ENCODE peak calls at places on chromosomes 5 and 9, in eight cellular contexts. H is breast epithelium, X is BE2C, M is Panc1, Q is thoracic aorta, B is left ventricle myocardium inferior, I is AG09309, P is HFF-Myc. T is an unnamed sample.

GRCh38 chr9:117205806-117206205 is 209.1 kb downstream of the ASTN2 start:
- DNase-seq in H (no peak), M (no peak), X (no peak), Q (no peak), P (no peak), I (no peak), B (no peak), T (no peak)

GRCh38 chr9:92138157-92138959 is 23.1 kb upstream of the SPTLC1 start:
- DNase-seq in P (no peak), Q (no peak), B (peak), H (no peak), I (no peak), X (peak), M (no peak), T (no peak)

GRCh38 chr5:53080271-53080670 is 29.3 kb downstream of the MOCS2 start:
- DNase-seq in I (no peak), Q (no peak), P (no peak), H (no peak), M (no peak), X (no peak), B (no peak), T (no peak)

GRCh38 chr5:95564450-95564849 is 9.5 kb downstream of the ARSK start:
- DNase-seq in P (no peak), H (no peak), M (no peak), I (no peak), Q (no peak), X (no peak), B (no peak), T (no peak)

GRCh38 chr5:82748688-82749091 is 328.5 kb downstream of the TMEM167A start:
- DNase-seq in M (no peak), H (no peak), X (no peak), P (no peak), B (no peak), I (no peak), Q (no peak), T (no peak)

GRCh38 chr5:56244676-56245075 is 11.5 kb upstream of the ANKRD55 start:
- DNase-seq in I (no peak), X (no peak), P (no peak), B (no peak), M (no peak), Q (no peak), H (no peak), T (no peak)

GRCh38 chr9:106775960-106776359 is 87.0 kb upstream of the ZNF462 start:
- DNase-seq in X (no peak), I (no peak), H (no peak), M (no peak), B (no peak), P (no peak), Q (no peak), T (no peak)

GRCh38 chr9:31243386-31243785 is 1141.1 kb upstream of the ACO1 start:
- DNase-seq in B (no peak), H (no peak), X (no peak), Q (no peak), I (no peak), M (no peak), P (no peak), T (no peak)

GRCh38 chr9:90447773-90448172 is 194.9 kb downstream of the DIRAS2 start:
- DNase-seq in I (no peak), M (no peak), Q (no peak), X (no peak), B (no peak), H (no peak), P (no peak), T (no peak)

GRCh38 chr5:112583166-112583565 is 154.5 kb upstream of the APC start:
- DNase-seq in M (no peak), H (no peak), B (no peak), X (no peak), P (no peak), Q (no peak), I (no peak), T (no peak)

GRCh38 chr9:129932303-129933151 is 97.3 kb downstream of the USP20 start:
- DNase-seq in X (no peak), P (no peak), H (no peak), Q (no peak), B (no peak), I (no peak), M (no peak), T (no peak)

GRCh38 chr5:55226027-55226933 is 835 bp downstream of the MCIDAS start:
- DNase-seq in Q (no peak), I (no peak), B (no peak), M (no peak), P (no peak), H (no peak), X (peak), T (peak)

GRCh38 chr5:53782620-53783019 is 222.2 kb downstream of the NDUFS4 start:
- DNase-seq in M (no peak), H (no peak), I (no peak), P (no peak), B (no peak), X (no peak), Q (no peak), T (no peak)

GRCh38 chr9:133763272-133764183 is 25.4 kb upstream of the SARDH start:
- DNase-seq in H (peak), Q (no peak), P (no peak), I (peak), M (no peak), X (peak), B (no peak), T (peak)

GRCh38 chr5:79560774-79561524 is 47.0 kb upstream of the HOMER1 start:
- DNase-seq in B (no peak), P (no peak), H (no peak), Q (no peak), M (no peak), I (no peak), X (no peak), T (no peak)

GRCh38 chr9:37302277-37302676 is 120.2 kb upstream of the GRHPR start:
- DNase-seq in H (no peak), P (no peak), M (no peak), X (no peak), Q (no peak), B (no peak), I (no peak), T (no peak)

GRCh38 chr9:116868212-116868611 is 181.1 kb downstream of the TRIM32 start:
- DNase-seq in P (no peak), Q (no peak), B (no peak), I (no peak), M (no peak), X (no peak), H (no peak), T (no peak)

GRCh38 chr5:148312159-148312558 is at the start of gene SPINK7:
- DNase-seq in B (no peak), Q (no peak), P (no peak), H (no peak), X (no peak), I (no peak), M (no peak), T (no peak)

GRCh38 chr5:172768573-172769323 is 2.2 kb downstream of the DUSP1 start:
- DNase-seq in H (no peak), I (no peak), M (peak), B (no peak), P (no peak), Q (no peak), X (no peak), T (no peak)

GRCh38 chr9:1922026-1922425 is 93.1 kb upstream of the SMARCA2 start:
- DNase-seq in Q (no peak), M (no peak), P (no peak), I (no peak), H (no peak), X (no peak), B (no peak), T (no peak)

GRCh38 chr5:124670672-124671592 is 75.5 kb downstream of the ZNF608 start:
- DNase-seq in H (no peak), Q (no peak), B (no peak), P (no peak), X (no peak), M (no peak), I (no peak), T (no peak)

GRCh38 chr9:121674952-121675351 is 23.5 kb downstream of the DAB2IP start:
- DNase-seq in X (no peak), Q (no peak), I (no peak), M (no peak), P (no peak), B (no peak), H (no peak), T (no peak)

GRCh38 chr5:77632526-77633268 is 5.8 kb downstream of the OTP start:
- DNase-seq in H (no peak), I (no peak), B (no peak), M (no peak), P (no peak), X (no peak), Q (no peak), T (no peak)

GRCh38 chr5:176832162-176832561 is 21.8 kb downstream of the UNC5A start:
- DNase-seq in I (no peak), H (no peak), M (no peak), Q (no peak), X (no peak), B (no peak), P (no peak), T (no peak)

GRCh38 chr5:176836811-176837706 is 26.7 kb downstream of the UNC5A start:
- DNase-seq in H (no peak), X (peak), P (no peak), Q (no peak), B (no peak), I (no peak), M (no peak), T (no peak)

GRCh38 chr5:176833286-176833685 is 22.9 kb downstream of the UNC5A start:
- DNase-seq in M (no peak), H (no peak), I (no peak), B (no peak), P (no peak), X (no peak), Q (no peak), T (no peak)

GRCh38 chr5:176835918-176836317 is 25.6 kb downstream of the UNC5A start:
- DNase-seq in P (no peak), B (no peak), H (no peak), M (no peak), X (no peak), I (no peak), Q (no peak), T (no peak)

GRCh38 chr5:176837707-176838115 is 27.4 kb downstream of the UNC5A start:
- DNase-seq in B (peak), I (peak), P (peak), H (peak), X (no peak), Q (peak), M (no peak), T (peak)
- TF ChIP-seq CTCF in B (no peak), I (no peak), P (no peak), H (no peak), X (no peak), Q (no peak), M (no peak), T (no peak)

GRCh38 chr9:131629827-131630205 is 84.5 kb downstream of the PRRT1B start:
- DNase-seq in M (no peak), I (no peak), Q (no peak), B (no peak), X (no peak), P (no peak), H (no peak), T (no peak)
- H3K4me3 ChIP-seq in M (no peak), I (no peak), Q (no peak), B (no peak), X (no peak), P (no peak), H (no peak), T (no peak)

GRCh38 chr5:139402561-139403158 is 1.2 kb downstream of the SPATA24 start:
- DNase-seq in Q (no peak), M (no peak), P (no peak), H (no peak), I (no peak), X (peak), B (no peak), T (no peak)
- TF ChIP-seq CTCF in Q (no peak), M (peak), P (peak), H (no peak), I (peak), X (peak), B (peak), T (peak)

GRCh38 chr5:17225551-17225950 is 8.1 kb downstream of the BASP1 start:
- DNase-seq in M (no peak), X (no peak), B (no peak), Q (no peak), H (no peak), I (no peak), P (no peak), T (no peak)

GRCh38 chr5:17224858-17225436 is 7.5 kb downstream of the BASP1 start:
- DNase-seq in Q (no peak), H (no peak), P (no peak), X (no peak), B (no peak), I (no peak), M (no peak), T (no peak)

GRCh38 chr5:17222679-17223078 is 5.2 kb downstream of the BASP1 start:
- DNase-seq in Q (no peak), I (no peak), P (no peak), M (no peak), H (no peak), X (no peak), B (no peak), T (no peak)

GRCh38 chr5:17221843-17222614 is 4.6 kb downstream of the BASP1 start:
- DNase-seq in Q (no peak), X (no peak), B (no peak), M (no peak), I (no peak), H (no peak), P (no peak), T (no peak)

GRCh38 chr5:17223375-17224185 is 6.1 kb downstream of the BASP1 start:
- DNase-seq in I (no peak), X (no peak), B (no peak), P (no peak), M (no peak), Q (no peak), H (no peak), T (no peak)
- H3K4me3 ChIP-seq in I (no peak), X (no peak), B (no peak), P (no peak), M (no peak), Q (no peak), H (no peak), T (no peak)

GRCh38 chr5:20323323-20323722 is 335.3 kb upstream of the CDH18 start:
- DNase-seq in M (no peak), Q (no peak), B (no peak), H (no peak), P (no peak), I (no peak), X (no peak), T (no peak)
- TF ChIP-seq CTCF in M (no peak), Q (no peak), B (no peak), H (no peak), P (no peak), I (no peak), X (no peak), T (no peak)

GRCh38 chr9:84668204-84669007 is 1.1 kb upstream of the NTRK2 start:
- DNase-seq in X (peak), B (peak), P (peak), Q (no peak), I (no peak), M (no peak), H (peak), T (no peak)

GRCh38 chr9:84670106-84670800 is 724 bp downstream of the NTRK2 start:
- DNase-seq in H (no peak), I (no peak), X (no peak), M (no peak), P (no peak), B (peak), Q (no peak), T (no peak)

GRCh38 chr9:84669293-84670105 is at the start of gene NTRK2:
- DNase-seq in I (no peak), H (no peak), P (no peak), M (no peak), B (peak), Q (no peak), X (no peak), T (no peak)

GRCh38 chr9:84669008-84669292 is 579 bp upstream of the NTRK2 start:
- DNase-seq in Q (no peak), M (no peak), H (no peak), B (no peak), X (no peak), I (no peak), P (no peak), T (no peak)

GRCh38 chr9:84667571-84668203 is 1.8 kb upstream of the NTRK2 start:
- DNase-seq in B (peak), I (no peak), H (no peak), M (no peak), P (no peak), X (no peak), Q (no peak), T (no peak)
- H3K4me3 ChIP-seq in B (peak), I (no peak), H (peak), M (peak), P (no peak), X (peak), Q (peak), T (peak)

DNA sequence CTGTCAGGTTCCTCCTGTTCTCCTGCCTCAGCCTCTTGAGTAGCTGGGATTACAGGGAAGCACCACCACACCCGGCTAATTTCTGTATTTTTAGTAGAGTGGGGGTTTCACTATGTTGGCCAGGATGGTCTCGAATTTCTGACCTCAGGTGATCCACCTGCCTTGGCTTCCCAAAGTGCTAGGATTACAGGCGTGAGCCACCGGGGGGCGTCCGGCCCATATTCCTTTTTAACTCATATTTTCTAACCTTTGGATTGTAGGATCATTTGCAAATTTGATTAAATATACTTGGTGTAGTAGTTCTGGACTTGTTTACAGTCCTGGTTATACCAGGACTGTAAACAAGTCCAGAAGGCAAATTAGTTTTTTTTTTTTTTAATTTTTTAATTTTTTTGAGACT is 4.3 kb downstream of the TCERG1 start:
- DNase-seq in Q (no peak), I (no peak), X (no peak), B (no peak), M (no peak), H (no peak), P (no peak), T (no peak)
- TF ChIP-seq CTCF in Q (no peak), I (peak), X (peak), B (no peak), M (peak), H (no peak), P (no peak), T (peak)

GRCh38 chr9:77587851-77588250 is 60.3 kb downstream of the GNA14 start:
- DNase-seq in H (no peak), M (no peak), P (no peak), X (no peak), Q (no peak), B (no peak), I (no peak), T (no peak)

GRCh38 chr9:77586591-77586990 is 61.5 kb downstream of the GNA14 start:
- DNase-seq in B (no peak), P (no peak), H (no peak), M (no peak), X (no peak), Q (no peak), I (no peak), T (no peak)

GRCh38 chr9:77587036-77587435 is 61.1 kb downstream of the GNA14 start:
- DNase-seq in X (no peak), M (no peak), B (no peak), P (no peak), H (no peak), Q (no peak), I (no peak), T (no peak)

GRCh38 chr9:77589046-77589795 is 58.9 kb downstream of the GNA14 start:
- DNase-seq in P (no peak), Q (no peak), I (no peak), H (no peak), B (no peak), M (no peak), X (no peak), T (no peak)

DNA sequence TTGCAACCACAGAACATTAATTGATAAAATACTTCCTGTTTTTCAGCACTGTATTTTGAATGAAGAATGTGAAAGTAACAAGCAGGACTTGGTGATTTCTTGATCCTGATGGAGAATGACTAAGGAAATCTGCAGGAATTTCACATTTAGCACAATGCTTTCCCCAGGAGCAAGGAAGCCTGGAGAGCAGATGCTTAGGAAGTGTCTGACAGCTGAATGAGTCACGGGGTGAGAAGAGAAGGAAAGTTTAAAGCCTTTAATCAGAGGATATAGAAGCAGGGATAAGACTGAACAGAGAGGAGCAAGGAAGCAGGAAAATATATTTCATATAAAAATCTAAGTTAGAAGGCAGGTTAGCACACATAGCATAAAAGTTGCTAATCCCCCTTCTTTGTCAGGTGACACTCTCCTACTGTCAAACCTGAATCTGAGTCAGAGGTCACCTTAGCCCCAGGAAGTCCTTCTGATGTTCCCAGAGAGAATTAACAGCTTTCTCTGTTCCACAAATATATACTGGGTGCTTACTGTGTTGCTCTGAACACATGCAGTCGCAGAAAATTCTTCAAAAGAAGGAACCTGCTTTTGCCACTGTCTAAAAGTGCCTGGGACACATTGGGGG is 59.7 kb downstream of the GNA14 start:
- DNase-seq in H (no peak), B (no peak), X (no peak), Q (no peak), I (peak), P (peak), M (no peak), T (no peak)
- H3K4me3 ChIP-seq in H (no peak), B (no peak), X (no peak), Q (no peak), I (no peak), P (no peak), M (no peak), T (no peak)

GRCh38 chr5:58075907-58076306 is 384.0 kb downstream of the PLK2 start:
- DNase-seq in I (no peak), P (no peak), H (no peak), Q (no peak), M (no peak), X (no peak), B (no peak), T (no peak)
- TF ChIP-seq CTCF in I (no peak), P (no peak), H (no peak), Q (no peak), M (no peak), X (no peak), B (no peak), T (no peak)

GRCh38 chr5:106154280-106154716 is 1516.4 kb downstream of the EFNA5 start:
- DNase-seq in P (no peak), Q (no peak), B (no peak), X (no peak), H (no peak), M (no peak), I (no peak), T (no peak)
- H3K4me3 ChIP-seq in P (no peak), Q (no peak), B (no peak), X (no peak), H (no peak), M (no peak), I (no peak), T (no peak)